ENCODE peak calls at places on chromosomes 13 and 19, in nine cellular contexts. W is astrocyte of the spinal cord; T is dorsolateral prefrontal cortex; A is mucosa of descending colon; R is suprapubic skin; S is IMR-90; B is cardiac muscle cell; O is CD8-positive, alpha-beta T cell; Y is fibroblast of pulmonary artery. Z is an unnamed sample.

GRCh38 chr13:27295096-27295495 is 24.5 kb downstream of the RASL11A start:
- DNase-seq in W (no peak), T (no peak), A (no peak), R (no peak), S (no peak), B (no peak), O (no peak), Y (no peak), Z (no peak)

GRCh38 chr19:17393914-17394313 is at the start of gene CCDC194:
- DNase-seq in W (no peak), T (no peak), A (no peak), R (no peak), S (no peak), B (no peak), O (no peak), Y (no peak), Z (no peak)

GRCh38 chr19:38009650-38010229 is 102.7 kb downstream of the SIPA1L3 start:
- DNase-seq in W (no peak), T (no peak), A (no peak), R (no peak), S (no peak), B (no peak), O (no peak), Y (no peak), Z (no peak)

GRCh38 chr13:114202581-114202980 is 23.5 kb downstream of the CFAP97D2 start:
- DNase-seq in W (no peak), T (no peak), A (no peak), R (no peak), S (no peak), B (no peak), O (no peak), Y (no peak), Z (no peak)

GRCh38 chr19:11061951-11062350 is 27.3 kb upstream of the LDLR start:
- DNase-seq in W (no peak), T (no peak), A (no peak), R (no peak), S (no peak), B (no peak), O (no peak), Y (no peak), Z (no peak)

GRCh38 chr19:4575978-4576933 is 16.8 kb upstream of the SEMA6B start:
- DNase-seq in W (peak), T (peak), A (peak), R (no peak), S (peak), B (peak), O (peak), Y (peak), Z (no peak)

GRCh38 chr13:19720039-19720438 is 62.7 kb downstream of the PSPC1 start:
- DNase-seq in W (no peak), T (no peak), A (no peak), R (no peak), S (no peak), B (no peak), O (no peak), Y (no peak), Z (no peak)

GRCh38 chr13:96984061-96984508 is 10.2 kb downstream of the OXGR1 start:
- DNase-seq in W (no peak), T (no peak), A (peak), R (no peak), S (no peak), B (peak), O (no peak), Y (peak), Z (no peak)

GRCh38 chr13:44471686-44472085 is 98.1 kb downstream of the SERP2 start:
- DNase-seq in W (peak), T (no peak), A (no peak), R (no peak), S (peak), B (peak), O (no peak), Y (peak), Z (no peak)

GRCh38 chr19:30017172-30017571 is 75.1 kb downstream of the URI1 start:
- DNase-seq in W (no peak), T (no peak), A (no peak), R (no peak), S (no peak), B (no peak), O (no peak), Y (no peak), Z (no peak)

GRCh38 chr13:98481511-98481951 is 95.4 kb downstream of the STK24 start:
- DNase-seq in W (no peak), T (no peak), A (no peak), R (no peak), S (peak), B (no peak), O (no peak), Y (no peak), Z (no peak)

GRCh38 chr19:576768-577438 is 4.5 kb downstream of the BSG start:
- DNase-seq in W (no peak), T (no peak), A (peak), R (no peak), S (no peak), B (no peak), O (no peak), Y (no peak), Z (no peak)

GRCh38 chr19:9406798-9407352 is 28.5 kb downstream of the ZNF266 start:
- DNase-seq in W (peak), T (peak), A (peak), R (no peak), S (peak), B (peak), O (peak), Y (peak), Z (peak)

GRCh38 chr19:4456566-4456842 is 1.1 kb downstream of the UBXN6 start:
- DNase-seq in W (peak), T (peak), A (no peak), R (no peak), S (peak), B (peak), O (no peak), Y (peak), Z (no peak)

GRCh38 chr19:18098891-18099622 is 1.5 kb downstream of the MAST3 start:
- DNase-seq in W (no peak), T (peak), A (peak), R (no peak), S (no peak), B (no peak), O (no peak), Y (no peak), Z (no peak)

GRCh38 chr13:44759723-44760360 is 183.7 kb upstream of the TSC22D1 start:
- DNase-seq in W (peak), T (no peak), A (no peak), R (no peak), S (peak), B (peak), O (no peak), Y (peak), Z (no peak)

GRCh38 chr13:51785592-51786424 is 18.2 kb downstream of the DHRS12 start:
- DNase-seq in W (no peak), T (peak), A (no peak), R (no peak), S (peak), B (peak), O (no peak), Y (peak), Z (peak)

GRCh38 chr13:34070006-34070405 is 252.1 kb downstream of the RFC3 start:
- DNase-seq in W (peak), T (no peak), A (no peak), R (no peak), S (peak), B (peak), O (no peak), Y (peak), Z (no peak)

GRCh38 chr13:95160112-95160906 is 140.9 kb downstream of the ABCC4 start:
- DNase-seq in W (no peak), T (no peak), A (no peak), R (no peak), S (peak), B (peak), O (no peak), Y (peak), Z (no peak)

GRCh38 chr19:12793290-12794195 is 2.3 kb downstream of the JUNB start:
- DNase-seq in W (peak), T (peak), A (peak), R (peak), S (peak), B (peak), O (peak), Y (peak), Z (no peak)

GRCh38 chr19:47768604-47769003 is 9.9 kb upstream of the SELENOW start:
- DNase-seq in W (no peak), T (no peak), A (no peak), R (no peak), S (no peak), B (no peak), O (no peak), Y (no peak), Z (no peak)

GRCh38 chr13:27997904-27998522 is 9.5 kb upstream of the URAD start:
- DNase-seq in W (peak), T (no peak), A (peak), R (no peak), S (peak), B (peak), O (no peak), Y (peak), Z (no peak)

GRCh38 chr19:56120371-56121179 is 520 bp downstream of the ZNF787 start:
- DNase-seq in W (peak), T (peak), A (peak), R (peak), S (peak), B (peak), O (peak), Y (peak), Z (no peak)

GRCh38 chr13:46614582-46614981 is 61.6 kb downstream of the LRCH1 start:
- DNase-seq in W (peak), T (no peak), A (no peak), R (no peak), S (peak), B (peak), O (no peak), Y (peak), Z (no peak)

GRCh38 chr19:33441277-33441699 is 67.8 kb downstream of the CEBPG start:
- DNase-seq in W (no peak), T (no peak), A (no peak), R (peak), S (no peak), B (no peak), O (no peak), Y (no peak), Z (no peak)

GRCh38 chr13:26784704-26785639 is 24.4 kb upstream of the GPR12 start:
- DNase-seq in W (no peak), T (no peak), A (no peak), R (no peak), S (no peak), B (no peak), O (peak), Y (no peak), Z (no peak)

GRCh38 chr13:112144616-112145220 is 77.8 kb downstream of the SOX1 start:
- DNase-seq in W (no peak), T (no peak), A (no peak), R (no peak), S (no peak), B (no peak), O (no peak), Y (no peak), Z (no peak)
- TF ChIP-seq CTCF in W (no peak), T (no peak), A (no peak), R (no peak), S (no peak), B (no peak), O (no peak), Y (no peak), Z (no peak)

GRCh38 chr19:50498219-50499056 is 12.6 kb downstream of the JOSD2 start:
- DNase-seq in W (no peak), T (no peak), A (no peak), R (no peak), S (no peak), B (no peak), O (no peak), Y (no peak), Z (no peak)
- H3K4me3 ChIP-seq in W (no peak), T (no peak), A (no peak), R (no peak), S (no peak), B (peak), O (no peak), Y (no peak), Z (no peak)

GRCh38 chr19:28977826-28978225 is 235.1 kb downstream of the UQCRFS1 start:
- DNase-seq in W (no peak), T (no peak), A (no peak), R (no peak), S (no peak), B (no peak), O (no peak), Y (no peak), Z (no peak)
- TF ChIP-seq CTCF in W (no peak), T (no peak), A (no peak), R (peak), S (no peak), B (peak), O (no peak), Y (no peak), Z (no peak)

GRCh38 chr13:110910013-110910890 is 4.6 kb downstream of the ANKRD10 start:
- DNase-seq in W (no peak), T (no peak), A (no peak), R (no peak), S (no peak), B (no peak), O (no peak), Y (no peak), Z (no peak)

GRCh38 chr13:110913322-110913721 is 1.5 kb downstream of the ANKRD10 start:
- DNase-seq in W (no peak), T (no peak), A (peak), R (no peak), S (peak), B (no peak), O (no peak), Y (peak), Z (no peak)

GRCh38 chr13:110912651-110913051 is 2.2 kb downstream of the ANKRD10 start:
- DNase-seq in W (peak), T (no peak), A (no peak), R (no peak), S (peak), B (peak), O (no peak), Y (peak), Z (no peak)

GRCh38 chr13:110913911-110914292 is 967 bp downstream of the ANKRD10 start:
- DNase-seq in W (no peak), T (peak), A (no peak), R (no peak), S (no peak), B (no peak), O (no peak), Y (no peak), Z (no peak)

GRCh38 chr13:110911880-110912279 is 3.0 kb downstream of the ANKRD10 start:
- DNase-seq in W (no peak), T (no peak), A (no peak), R (no peak), S (peak), B (no peak), O (no peak), Y (no peak), Z (no peak)
- H3K4me3 ChIP-seq in W (peak), T (no peak), A (no peak), R (peak), S (no peak), B (no peak), O (no peak), Y (peak), Z (peak)

Z was measured in HFF-Myc.